ENCODE peak calls at places on chromosomes 12 and 14, in nine cellular contexts. E is C1 segment of cervical spinal cord; S is A549; J is left cardiac atrium; C is COR-L47; R is amygdala; G is stimulated activated CD8-positive, alpha-beta memory T cell treated with anti-CD3 and anti-CD28 coated beads, Interleukin-15, amount 100 ng/mL, for 4 hours; V is pancreas; D is RWPE1. O is an unnamed sample.

GRCh38 chr12:49502590-49502989 is 36.2 kb upstream of the KCNH3 start:
- DNase-seq in E (no peak), S (no peak), J (no peak), C (no peak), R (no peak), G (no peak), V (no peak), D (no peak), O (no peak)

GRCh38 chr12:12481636-12482035 is 81.0 kb downstream of the DUSP16 start:
- DNase-seq in E (no peak), S (no peak), J (no peak), C (no peak), R (no peak), G (no peak), V (no peak), D (no peak), O (no peak)

GRCh38 chr12:2076196-2076570 is 23.4 kb downstream of the CACNA1C start:
- DNase-seq in E (no peak), S (no peak), J (no peak), C (no peak), R (no peak), G (no peak), V (no peak), D (no peak), O (no peak)

GRCh38 chr12:37720846-37721245 is 595.7 kb upstream of the ALG10B start:
- DNase-seq in E (no peak), S (no peak), J (no peak), C (no peak), R (no peak), G (no peak), V (no peak), D (no peak), O (no peak)

GRCh38 chr12:69966409-69966808 is 141.4 kb downstream of the MYRFL start:
- DNase-seq in E (no peak), S (peak), J (peak), C (no peak), R (no peak), G (no peak), V (no peak), D (peak), O (no peak)

GRCh38 chr12:122641976-122642375 is 61.2 kb downstream of the HCAR2 start:
- DNase-seq in E (no peak), S (no peak), J (no peak), C (no peak), R (no peak), G (no peak), V (no peak), D (no peak), O (no peak)

GRCh38 chr12:6552140-6552551 is 3.7 kb downstream of the IFFO1 start:
- DNase-seq in E (peak), S (no peak), J (peak), C (no peak), R (no peak), G (no peak), V (no peak), D (no peak), O (no peak)

GRCh38 chr12:54479421-54479820 is 6.0 kb upstream of the GTSF1 start:
- DNase-seq in E (no peak), S (no peak), J (no peak), C (no peak), R (no peak), G (no peak), V (no peak), D (no peak), O (no peak)

GRCh38 chr12:99498756-99499155 is 148.8 kb upstream of the GARIN6 start:
- DNase-seq in E (no peak), S (peak), J (no peak), C (no peak), R (no peak), G (no peak), V (no peak), D (peak), O (no peak)

GRCh38 chr12:53014709-53015108 is 8.5 kb downstream of the EIF4B start:
- DNase-seq in E (no peak), S (no peak), J (no peak), C (no peak), R (no peak), G (no peak), V (no peak), D (no peak), O (no peak)

GRCh38 chr12:130609966-130610365 is 106.1 kb downstream of the RIMBP2 start:
- DNase-seq in E (no peak), S (no peak), J (no peak), C (no peak), R (no peak), G (no peak), V (no peak), D (no peak), O (no peak)

GRCh38 chr12:128908254-128908653 is 55.0 kb downstream of the GLT1D1 start:
- DNase-seq in E (no peak), S (no peak), J (no peak), C (no peak), R (no peak), G (no peak), V (no peak), D (no peak), O (no peak)

GRCh38 chr14:78968249-78968648 is 798.1 kb downstream of the NRXN3 start:
- DNase-seq in E (no peak), S (no peak), J (no peak), C (no peak), R (no peak), G (no peak), V (no peak), D (no peak), O (no peak)

O was measured in lung.